ENCODE peak calls at places on chromosomes 2 and 18, in five cellular contexts. H, Y, E, S and U are unnamed samples.
A peak's percentile ranks its signal among the peaks of the same experiment; 100 is the strongest.

GRCh38 chr2:136765736-136766323 is 485 bp downstream of the THSD7B start:
- DNase-seq in H (no peak), Y (no peak), E (no peak), S (no peak), U (no peak)

GRCh38 chr2:63975437-63976124 is 43.6 kb downstream of the VPS54 start:
- DNase-seq in H (peak; percentile 12), Y (no peak), E (no peak), S (no peak), U (no peak)

GRCh38 chr2:58291726-58292430 is 50.8 kb upstream of the FANCL start:
- DNase-seq in H (no peak), Y (no peak), E (no peak), S (no peak), U (no peak)

GRCh38 chr2:168210216-168210897 is 37.0 kb downstream of the STK39 start:
- DNase-seq in H (no peak), Y (no peak), E (no peak), S (no peak), U (no peak)

GRCh38 chr2:8298783-8299182 is 383.1 kb upstream of the ID2 start:
- DNase-seq in H (no peak), Y (no peak), E (no peak), S (no peak), U (no peak)

GRCh38 chr18:59460060-59460395 is 101.0 kb upstream of the LMAN1 start:
- DNase-seq in H (no peak), Y (no peak), E (no peak), S (no peak), U (no peak)

GRCh38 chr2:110140433-110140832 is 24.8 kb upstream of the MALL start:
- DNase-seq in H (no peak), Y (no peak), E (no peak), S (no peak), U (no peak)

GRCh38 chr2:170360546-170361358 is 182.8 kb downstream of the MYO3B start:
- DNase-seq in H (no peak), Y (no peak), E (no peak), S (no peak), U (no peak)

GRCh38 chr18:58321986-58322385 is 278.0 kb downstream of the NEDD4L start:
- DNase-seq in H (peak; percentile 83), Y (peak; percentile 74), E (peak; percentile 50), S (no peak), U (no peak)

GRCh38 chr18:62979900-62980299 is 264.6 kb downstream of the PHLPP1 start:
- DNase-seq in H (no peak), Y (no peak), E (no peak), S (no peak), U (no peak)

GRCh38 chr2:28398101-28398834 is 5.6 kb downstream of the FOSL2 start:
- DNase-seq in H (no peak), Y (no peak), E (no peak), S (no peak), U (no peak)

GRCh38 chr2:5125017-5125730 is 567.0 kb upstream of the SOX11 start:
- DNase-seq in H (no peak), Y (no peak), E (no peak), S (no peak), U (peak; percentile 13)

GRCh38 chr2:69890881-69891280 is 2.9 kb upstream of the SNRNP27 start:
- DNase-seq in H (no peak), Y (no peak), E (no peak), S (no peak), U (no peak)
- TF ChIP-seq CTCF in H (no peak), Y (no peak), E (no peak), S (no peak), U (no peak)

DNA sequence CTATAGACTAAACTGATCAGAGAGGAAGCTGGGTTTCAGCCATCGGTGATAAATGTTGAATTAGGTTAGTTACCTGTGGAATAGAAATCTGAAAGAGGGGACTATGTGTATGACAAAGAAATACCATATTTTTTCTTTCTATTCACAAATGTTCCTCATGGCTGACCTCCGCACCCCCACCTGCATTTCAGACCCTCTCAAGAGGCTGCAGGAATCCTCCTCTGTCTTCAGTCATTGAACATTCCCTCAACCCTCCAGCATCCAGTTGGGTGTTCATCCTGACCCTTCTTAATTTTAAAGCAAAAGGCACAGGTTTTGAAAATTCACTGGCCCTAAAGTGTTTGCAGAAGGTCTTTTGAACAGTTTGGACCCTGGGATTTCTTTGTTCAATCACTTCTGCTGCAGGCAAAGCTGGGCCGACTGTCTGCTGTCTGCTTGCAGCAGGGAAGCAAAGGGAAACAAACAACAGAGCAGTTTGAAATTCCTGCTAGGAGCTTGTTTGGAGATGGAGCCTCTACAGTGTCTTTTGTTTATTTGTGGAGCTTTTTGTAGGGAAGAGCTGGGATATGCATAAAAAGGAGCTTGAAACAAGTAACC is 213.1 kb upstream of the MMADHC start:
- DNase-seq in H (no peak), Y (no peak), E (no peak), S (no peak), U (no peak)
- TF ChIP-seq JUND in H (no peak), Y (no peak), E (no peak), S (no peak), U (no peak)

DNA sequence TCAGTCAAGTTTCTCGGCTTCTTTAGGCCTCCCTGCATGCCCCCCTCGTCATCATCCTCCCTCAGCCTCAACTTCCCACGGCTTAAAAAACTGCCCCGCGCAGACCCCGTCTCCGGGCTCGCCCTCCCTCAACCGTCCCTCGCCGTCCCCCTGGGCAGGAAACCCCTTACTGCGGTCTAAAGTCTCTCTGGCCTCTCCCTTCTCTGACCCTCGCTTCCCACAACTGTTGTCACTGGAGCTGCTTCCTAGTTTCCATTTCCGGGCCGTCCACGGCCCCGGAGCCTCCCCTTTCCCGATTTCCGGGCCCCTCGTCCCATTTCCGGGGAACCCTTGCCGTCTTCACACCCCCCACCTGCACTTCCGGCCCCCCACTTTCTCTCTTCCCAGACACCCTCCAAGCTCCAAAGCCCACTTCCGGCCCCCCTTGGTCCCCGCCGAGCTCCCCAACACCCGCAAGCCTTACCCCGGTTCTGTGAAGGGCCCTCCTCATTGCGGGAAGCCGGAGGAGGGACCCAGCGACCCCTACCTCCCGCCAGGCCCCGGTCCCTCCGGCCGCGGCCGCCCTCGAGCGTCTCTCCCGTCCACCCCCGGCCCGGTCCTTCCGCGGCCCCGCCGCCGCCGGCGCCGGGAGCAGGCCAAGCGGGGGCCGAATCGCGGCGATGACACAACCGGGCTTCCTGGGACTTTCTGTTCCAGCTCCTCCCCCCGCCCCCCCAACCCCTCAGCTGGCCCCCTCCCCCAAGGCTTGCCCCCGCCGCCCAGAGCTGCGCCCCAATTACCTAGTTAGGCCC is 513 bp downstream of the TRIP12 start:
- DNase-seq in H (peak; percentile 81), Y (peak; percentile 22), E (peak; percentile 80), S (no peak), U (no peak)
- TF ChIP-seq SP1 in H (no peak), Y (no peak), E (no peak), S (no peak), U (no peak)

GRCh38 chr2:79717364-79718007 is 204.6 kb downstream of the CTNNA2 start:
- DNase-seq in H (no peak), Y (no peak), E (peak; percentile 13), S (no peak), U (no peak)
- TF ChIP-seq CTCF in H (no peak), Y (no peak), E (no peak), S (no peak), U (no peak)